ENCODE peak calls at places on chromosomes 5 and 9, in four cellular contexts. One of them, this sample, is unnamed. For H3K27me3, the result is how much of the 10 kb centered on the place peaks cover.

GRCh38 chr9:93864840-93865239 is 90.3 kb downstream of the BARX1 start:
- DNase-seq in SK-N-SH: no peak
- DNase-seq in brain microvascular endothelial cell: no peak
- DNase-seq in adrenal gland: no peak
- DNase-seq in this sample: no peak

GRCh38 chr5:154197801-154198461 is 7.4 kb downstream of the GALNT10 start:
- DNase-seq in SK-N-SH: no peak
- DNase-seq in brain microvascular endothelial cell: peak
- DNase-seq in adrenal gland: no peak
- DNase-seq in this sample: no peak

GRCh38 chr5:103894882-103895281 is 332.3 kb upstream of the NUDT12 start:
- DNase-seq in SK-N-SH: peak
- DNase-seq in brain microvascular endothelial cell: peak
- DNase-seq in adrenal gland: no peak
- DNase-seq in this sample: no peak

GRCh38 chr9:4764033-4764432 is 23.0 kb upstream of the AK3 start:
- DNase-seq in SK-N-SH: no peak
- DNase-seq in brain microvascular endothelial cell: no peak
- DNase-seq in adrenal gland: no peak
- DNase-seq in this sample: no peak

GRCh38 chr9:2159521-2160417 is 144.6 kb downstream of the SMARCA2 start:
- DNase-seq in SK-N-SH: no peak
- DNase-seq in brain microvascular endothelial cell: peak
- DNase-seq in adrenal gland: peak
- DNase-seq in this sample: no peak

GRCh38 chr9:89037325-89037724 is 46.1 kb downstream of the S1PR3 start:
- DNase-seq in SK-N-SH: no peak
- DNase-seq in brain microvascular endothelial cell: no peak
- DNase-seq in adrenal gland: no peak
- DNase-seq in this sample: no peak

GRCh38 chr9:135561391-135562234 is at the start of gene PAEP:
- DNase-seq in SK-N-SH: no peak
- DNase-seq in brain microvascular endothelial cell: no peak
- DNase-seq in adrenal gland: no peak
- DNase-seq in this sample: no peak

GRCh38 chr5:23235246-23235645 is 272.2 kb upstream of the PRDM9 start:
- DNase-seq in SK-N-SH: no peak
- DNase-seq in brain microvascular endothelial cell: no peak
- DNase-seq in adrenal gland: no peak
- DNase-seq in this sample: no peak

GRCh38 chr5:134250949-134251348 is 25.1 kb upstream of the PPP2CA start:
- DNase-seq in SK-N-SH: no peak
- DNase-seq in brain microvascular endothelial cell: no peak
- DNase-seq in adrenal gland: no peak
- DNase-seq in this sample: no peak

GRCh38 chr9:34343605-34344004 is 14.2 kb downstream of the NUDT2 start:
- DNase-seq in SK-N-SH: no peak
- DNase-seq in brain microvascular endothelial cell: no peak
- DNase-seq in adrenal gland: no peak
- DNase-seq in this sample: no peak

GRCh38 chr9:123343428-123344272 is 12.3 kb upstream of the CRB2 start:
- DNase-seq in SK-N-SH: no peak
- DNase-seq in brain microvascular endothelial cell: no peak
- DNase-seq in adrenal gland: no peak
- DNase-seq in this sample: no peak

GRCh38 chr5:92703991-92704390 is 877.0 kb downstream of the NR2F1-AS1 start:
- DNase-seq in SK-N-SH: no peak
- DNase-seq in brain microvascular endothelial cell: no peak
- DNase-seq in adrenal gland: no peak
- DNase-seq in this sample: no peak

GRCh38 chr5:180007582-180007981 is 64.0 kb downstream of the RNF130 start:
- DNase-seq in SK-N-SH: peak
- DNase-seq in brain microvascular endothelial cell: no peak
- DNase-seq in adrenal gland: no peak
- DNase-seq in this sample: no peak

GRCh38 chr5:73867344-73868335 is 241.6 kb downstream of the ARHGEF28 start:
- DNase-seq in SK-N-SH: no peak
- DNase-seq in brain microvascular endothelial cell: peak
- DNase-seq in adrenal gland: no peak
- DNase-seq in this sample: peak

GRCh38 chr5:143047091-143047490 is 276.9 kb downstream of the ARHGAP26 start:
- DNase-seq in SK-N-SH: no peak
- DNase-seq in brain microvascular endothelial cell: no peak
- DNase-seq in adrenal gland: no peak
- DNase-seq in this sample: no peak

GRCh38 chr9:134301387-134302129 is 24.7 kb upstream of the RXRA start:
- DNase-seq in SK-N-SH: peak
- DNase-seq in brain microvascular endothelial cell: no peak
- DNase-seq in adrenal gland: no peak
- DNase-seq in this sample: no peak

GRCh38 chr9:29773676-29774075 is 2200.4 kb upstream of the C9orf72 start:
- DNase-seq in SK-N-SH: no peak
- DNase-seq in brain microvascular endothelial cell: no peak
- DNase-seq in adrenal gland: no peak
- DNase-seq in this sample: no peak

GRCh38 chr5:1470762-1471211 is 25.5 kb upstream of the SLC6A3 start:
- DNase-seq in SK-N-SH: no peak
- DNase-seq in brain microvascular endothelial cell: no peak
- DNase-seq in adrenal gland: no peak
- DNase-seq in this sample: no peak

GRCh38 chr5:179180061-179180460 is 119.9 kb downstream of the ZNF354C start:
- DNase-seq in SK-N-SH: no peak
- DNase-seq in brain microvascular endothelial cell: no peak
- DNase-seq in adrenal gland: no peak
- DNase-seq in this sample: no peak

GRCh38 chr5:179153921-179154345 is 93.8 kb downstream of the ZNF354C start:
- DNase-seq in SK-N-SH: no peak
- DNase-seq in brain microvascular endothelial cell: no peak
- DNase-seq in adrenal gland: no peak
- DNase-seq in this sample: no peak

GRCh38 chr9:110426052-110426709 is 88.5 kb upstream of the TXNDC8 start:
- DNase-seq in SK-N-SH: no peak
- DNase-seq in brain microvascular endothelial cell: no peak
- DNase-seq in adrenal gland: no peak
- DNase-seq in this sample: no peak

GRCh38 chr5:102893942-102894341 is 138.8 kb downstream of the PAM start:
- DNase-seq in SK-N-SH: no peak
- DNase-seq in brain microvascular endothelial cell: no peak
- DNase-seq in adrenal gland: no peak
- DNase-seq in this sample: no peak

GRCh38 chr9:82987370-82987769 is 75.6 kb downstream of the RASEF start:
- DNase-seq in SK-N-SH: no peak
- DNase-seq in brain microvascular endothelial cell: no peak
- DNase-seq in adrenal gland: no peak
- DNase-seq in this sample: no peak

GRCh38 chr9:68711281-68711680 is 6.2 kb downstream of the PIP5K1B start:
- DNase-seq in SK-N-SH: no peak
- DNase-seq in brain microvascular endothelial cell: no peak
- DNase-seq in adrenal gland: no peak
- DNase-seq in this sample: no peak

GRCh38 chr5:133048993-133049725 is 2.7 kb upstream of the HSPA4 start:
- DNase-seq in SK-N-SH: no peak
- DNase-seq in brain microvascular endothelial cell: no peak
- DNase-seq in adrenal gland: no peak
- DNase-seq in this sample: no peak

GRCh38 chr5:66796306-66797292 is 200.4 kb downstream of the MAST4 start:
- DNase-seq in SK-N-SH: peak
- DNase-seq in brain microvascular endothelial cell: peak
- DNase-seq in adrenal gland: no peak
- DNase-seq in this sample: no peak

GRCh38 chr5:136738829-136739228 is 373.5 kb upstream of the TRPC7 start:
- DNase-seq in SK-N-SH: no peak
- DNase-seq in brain microvascular endothelial cell: no peak
- DNase-seq in adrenal gland: no peak
- DNase-seq in this sample: no peak

GRCh38 chr5:142669479-142669878 is 16.4 kb downstream of the FGF1 start:
- DNase-seq in SK-N-SH: no peak
- DNase-seq in brain microvascular endothelial cell: no peak
- DNase-seq in adrenal gland: no peak
- DNase-seq in this sample: no peak

GRCh38 chr5:68542207-68542606 is 326.7 kb downstream of the PIK3R1 start:
- DNase-seq in SK-N-SH: no peak
- DNase-seq in brain microvascular endothelial cell: no peak
- DNase-seq in adrenal gland: no peak
- DNase-seq in this sample: no peak

GRCh38 chr9:137461663-137462395 is 2.7 kb upstream of the NSMF start:
- DNase-seq in SK-N-SH: no peak
- DNase-seq in brain microvascular endothelial cell: no peak
- DNase-seq in adrenal gland: peak
- DNase-seq in this sample: no peak

GRCh38 chr5:9196403-9197224 is 349.3 kb downstream of the SEMA5A start:
- DNase-seq in SK-N-SH: no peak
- DNase-seq in brain microvascular endothelial cell: peak
- DNase-seq in adrenal gland: no peak
- DNase-seq in this sample: peak

GRCh38 chr5:102865171-102865509 is 110.0 kb downstream of the PAM start:
- DNase-seq in SK-N-SH: no peak
- DNase-seq in brain microvascular endothelial cell: peak
- DNase-seq in adrenal gland: no peak
- DNase-seq in this sample: no peak

GRCh38 chr5:171226096-171226495 is 83.0 kb upstream of the TLX3 start:
- DNase-seq in SK-N-SH: peak
- DNase-seq in brain microvascular endothelial cell: no peak
- DNase-seq in adrenal gland: no peak
- DNase-seq in this sample: no peak
- TF ChIP-seq CTCF in SK-N-SH: peak
- TF ChIP-seq CTCF in brain microvascular endothelial cell: peak
- TF ChIP-seq CTCF in adrenal gland: no peak
- TF ChIP-seq CTCF in this sample: peak

DNA sequence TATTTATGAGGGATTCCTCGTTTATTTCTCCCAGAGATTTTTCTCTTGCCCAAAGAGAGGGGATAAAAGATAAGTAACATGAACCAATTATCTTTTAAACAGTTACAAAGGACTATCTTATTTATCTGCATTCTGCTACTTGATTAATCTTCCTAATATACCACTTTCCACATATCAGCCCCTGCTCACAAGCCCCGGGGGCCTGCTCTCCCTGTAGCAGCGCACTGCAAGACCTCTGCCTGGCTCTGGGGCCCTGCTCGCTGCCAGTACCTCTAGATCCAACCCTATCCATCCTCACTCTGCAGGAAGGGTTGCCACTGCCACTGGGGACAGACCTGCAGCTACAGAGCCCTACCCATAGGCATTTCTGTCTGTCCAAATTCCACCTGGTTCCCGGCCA is 75.3 kb downstream of the MED27 start:
- DNase-seq in SK-N-SH: no peak
- DNase-seq in brain microvascular endothelial cell: no peak
- DNase-seq in adrenal gland: no peak
- DNase-seq in this sample: no peak
- H3K27me3 ChIP-seq in SK-N-SH: under half
- H3K27me3 ChIP-seq in brain microvascular endothelial cell: under half
- H3K27me3 ChIP-seq in adrenal gland: under half
- H3K27me3 ChIP-seq in this sample: under half

GRCh38 chr9:129885018-129885669 is 49.9 kb downstream of the USP20 start:
- DNase-seq in SK-N-SH: no peak
- DNase-seq in brain microvascular endothelial cell: no peak
- DNase-seq in adrenal gland: peak
- DNase-seq in this sample: no peak
- TF ChIP-seq CTCF in SK-N-SH: no peak
- TF ChIP-seq CTCF in brain microvascular endothelial cell: peak
- TF ChIP-seq CTCF in adrenal gland: peak
- TF ChIP-seq CTCF in this sample: no peak

GRCh38 chr5:96199713-96200183 is 233.3 kb downstream of the PCSK1 start:
- DNase-seq in SK-N-SH: no peak
- DNase-seq in brain microvascular endothelial cell: no peak
- DNase-seq in adrenal gland: no peak
- DNase-seq in this sample: no peak

GRCh38 chr5:96203761-96204160 is 229.3 kb downstream of the PCSK1 start:
- DNase-seq in SK-N-SH: no peak
- DNase-seq in brain microvascular endothelial cell: no peak
- DNase-seq in adrenal gland: no peak
- DNase-seq in this sample: no peak

GRCh38 chr5:96200611-96201010 is 232.4 kb downstream of the PCSK1 start:
- DNase-seq in SK-N-SH: no peak
- DNase-seq in brain microvascular endothelial cell: no peak
- DNase-seq in adrenal gland: no peak
- DNase-seq in this sample: no peak

GRCh38 chr5:96198673-96199072 is 234.4 kb downstream of the PCSK1 start:
- DNase-seq in SK-N-SH: no peak
- DNase-seq in brain microvascular endothelial cell: no peak
- DNase-seq in adrenal gland: no peak
- DNase-seq in this sample: no peak

GRCh38 chr5:96201503-96201902 is 231.5 kb downstream of the PCSK1 start:
- DNase-seq in SK-N-SH: no peak
- DNase-seq in brain microvascular endothelial cell: no peak
- DNase-seq in adrenal gland: no peak
- DNase-seq in this sample: no peak
- H3K27me3 ChIP-seq in SK-N-SH: under half
- H3K27me3 ChIP-seq in brain microvascular endothelial cell: under half
- H3K27me3 ChIP-seq in adrenal gland: under half
- H3K27me3 ChIP-seq in this sample: under half

DNA sequence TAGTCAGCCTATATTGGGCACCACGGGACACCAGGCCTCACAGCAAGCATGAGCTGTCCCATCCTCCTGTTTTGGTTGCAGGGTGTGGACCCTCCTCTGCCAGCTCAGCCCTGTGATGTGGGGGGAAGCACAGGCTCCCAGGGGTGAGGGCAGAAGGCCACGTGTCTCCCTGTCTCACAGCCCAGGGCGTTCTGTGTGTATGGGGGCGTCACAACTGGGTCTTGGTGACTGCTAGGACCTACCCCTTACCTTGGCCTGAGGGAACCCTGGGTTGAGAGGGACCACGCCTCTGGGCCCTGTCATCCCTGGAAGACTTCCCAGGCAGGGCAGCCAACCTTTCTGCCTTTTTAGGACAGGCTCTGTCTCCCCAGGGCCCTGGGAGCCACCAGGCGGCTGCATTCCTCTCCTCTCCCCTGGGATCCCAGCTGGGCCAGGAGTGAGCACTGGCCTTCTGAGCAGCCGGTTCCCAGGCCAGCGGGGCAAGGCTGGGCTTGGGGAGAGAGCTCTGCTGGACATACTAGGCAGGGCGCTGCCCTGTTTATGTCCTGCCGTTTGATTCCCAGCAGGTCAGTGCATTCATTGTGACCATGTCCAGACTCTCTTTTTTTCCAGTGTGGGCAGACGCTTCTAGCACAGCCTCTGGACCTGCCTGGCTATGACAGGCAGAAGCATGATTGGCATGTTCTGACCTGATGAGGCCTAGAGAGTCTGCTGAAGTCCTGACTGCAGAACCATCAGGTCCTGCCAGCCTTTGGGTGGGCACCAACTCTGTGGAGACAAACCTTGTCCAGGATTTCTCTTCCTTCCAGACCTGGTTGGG is 97.5 kb downstream of the DAB2IP start:
- DNase-seq in SK-N-SH: no peak
- DNase-seq in brain microvascular endothelial cell: peak
- DNase-seq in adrenal gland: peak
- DNase-seq in this sample: no peak
- TF ChIP-seq CTCF in SK-N-SH: no peak
- TF ChIP-seq CTCF in brain microvascular endothelial cell: peak
- TF ChIP-seq CTCF in adrenal gland: no peak
- TF ChIP-seq CTCF in this sample: no peak